ENCODE peak calls at places on chromosomes 12 and 14, in eight cellular contexts. P, O, C, J, V, I, H and F are unnamed samples. For H3K27me3, the result is how much of the 10 kb centered on the place peaks cover.

GRCh38 chr14:60266021-60266937 is 17.3 kb downstream of the PPM1A start:
- DNase-seq in P (peak), I (no peak), H (peak), C (no peak), O (no peak), V (peak), J (no peak), F (no peak)

GRCh38 chr12:4762773-4763172 is 42.6 kb downstream of the GALNT8 start:
- DNase-seq in O (no peak), C (no peak), V (no peak), J (no peak), I (no peak), H (no peak), P (no peak), F (no peak)

GRCh38 chr12:64694130-64695078 is 64.8 kb downstream of the GNS start:
- DNase-seq in H (no peak), P (no peak), O (no peak), I (peak), C (no peak), J (no peak), V (no peak), F (no peak)

GRCh38 chr12:116320839-116321238 is 43.3 kb upstream of the MED13L start:
- DNase-seq in J (no peak), O (no peak), C (no peak), H (no peak), V (no peak), I (no peak), P (no peak), F (no peak)

GRCh38 chr14:80434574-80435321 is 223.4 kb upstream of the DIO2 start:
- DNase-seq in C (no peak), H (no peak), O (no peak), V (peak), P (no peak), J (no peak), I (no peak), F (no peak)

GRCh38 chr12:25427328-25428249 is 125.5 kb downstream of the LMNTD1 start:
- DNase-seq in O (no peak), I (no peak), P (no peak), J (no peak), C (no peak), V (peak), H (no peak), F (no peak)

GRCh38 chr14:50800032-50800431 is 30.9 kb downstream of the NIN start:
- DNase-seq in J (no peak), I (no peak), V (no peak), P (no peak), O (no peak), C (no peak), H (no peak), F (no peak)

GRCh38 chr12:122834921-122835692 is at the start of gene HIP1R:
- DNase-seq in J (no peak), V (peak), I (peak), P (peak), H (peak), O (no peak), C (no peak), F (no peak)

GRCh38 chr14:97401714-97402113 is 604.5 kb downstream of the VRK1 start:
- DNase-seq in C (no peak), I (no peak), H (no peak), O (no peak), J (no peak), P (no peak), V (no peak), F (no peak)

GRCh38 chr12:8780389-8780788 is 42.0 kb upstream of the A2ML1 start:
- DNase-seq in J (no peak), I (no peak), O (no peak), C (no peak), H (peak), P (no peak), V (peak), F (no peak)

GRCh38 chr12:72236071-72236705 is 36.0 kb upstream of the TRHDE start:
- DNase-seq in I (no peak), O (no peak), C (no peak), P (no peak), J (no peak), V (no peak), H (no peak), F (no peak)

GRCh38 chr14:104111301-104112112 is 26.0 kb downstream of the ASPG start:
- DNase-seq in C (no peak), I (peak), O (no peak), V (no peak), H (no peak), J (peak), P (no peak), F (no peak)

GRCh38 chr12:82359115-82359478 is 768 bp downstream of the METTL25 start:
- DNase-seq in V (peak), J (no peak), P (no peak), O (no peak), H (no peak), C (no peak), I (no peak), F (no peak)

GRCh38 chr14:51295666-51296263 is 55.7 kb downstream of the TMX1 start:
- DNase-seq in H (no peak), C (no peak), O (no peak), P (no peak), V (no peak), I (no peak), J (no peak), F (no peak)

GRCh38 chr12:79023784-79024183 is 159.2 kb downstream of the SYT1 start:
- DNase-seq in H (no peak), V (no peak), J (no peak), I (no peak), C (no peak), P (no peak), O (no peak), F (no peak)

DNA sequence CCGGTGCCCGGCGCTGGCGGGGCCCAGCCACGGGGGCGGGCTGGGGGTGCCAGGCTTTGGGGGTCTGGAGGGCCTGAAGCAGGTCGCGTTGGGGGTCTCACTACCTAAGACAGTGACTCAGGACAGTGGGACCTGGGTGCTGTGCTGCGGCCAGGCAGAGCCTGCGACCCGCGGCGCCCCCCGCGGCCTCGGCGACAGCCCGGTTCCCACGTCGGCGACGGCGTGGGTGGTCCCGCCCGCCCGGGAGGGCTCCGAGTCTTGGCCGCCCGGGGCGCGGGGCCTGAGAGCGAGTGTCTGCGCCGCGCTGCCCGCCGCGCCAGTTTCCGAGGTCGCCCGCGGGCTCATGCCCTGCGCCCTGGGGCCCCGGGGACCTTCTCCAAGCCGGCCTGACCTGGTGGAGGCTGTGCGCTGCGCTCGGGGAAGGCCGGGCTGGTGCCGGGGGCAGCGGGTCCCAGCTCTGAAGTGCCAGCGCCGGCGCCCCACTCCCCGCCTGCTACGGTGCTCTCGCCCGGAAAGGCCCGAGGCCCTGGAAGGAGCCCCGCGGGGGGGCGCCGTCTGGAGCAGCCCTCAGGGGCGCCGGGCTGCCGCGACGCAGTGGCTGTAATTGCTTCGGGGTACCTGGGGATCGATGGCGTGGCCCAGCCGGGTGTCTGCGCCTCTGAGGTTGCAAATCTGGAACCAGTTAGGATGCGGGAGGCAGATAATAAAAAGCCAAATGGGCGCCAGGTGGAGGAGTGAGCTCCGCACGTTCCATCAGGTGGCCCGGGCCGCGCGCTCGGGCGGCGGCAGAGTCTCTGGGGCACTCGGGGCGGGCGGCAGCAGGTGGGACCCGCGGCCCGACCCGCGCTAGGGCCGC is 102.5 kb upstream of the DIO3 start:
- DNase-seq in H (no peak), P (no peak), O (no peak), C (no peak), J (no peak), V (peak), I (peak), F (no peak)
- H3K27me3 ChIP-seq in H (under half), P (under half), O (under half), C (under half), J (half or more), V (under half), I (half or more), F (under half)

DNA sequence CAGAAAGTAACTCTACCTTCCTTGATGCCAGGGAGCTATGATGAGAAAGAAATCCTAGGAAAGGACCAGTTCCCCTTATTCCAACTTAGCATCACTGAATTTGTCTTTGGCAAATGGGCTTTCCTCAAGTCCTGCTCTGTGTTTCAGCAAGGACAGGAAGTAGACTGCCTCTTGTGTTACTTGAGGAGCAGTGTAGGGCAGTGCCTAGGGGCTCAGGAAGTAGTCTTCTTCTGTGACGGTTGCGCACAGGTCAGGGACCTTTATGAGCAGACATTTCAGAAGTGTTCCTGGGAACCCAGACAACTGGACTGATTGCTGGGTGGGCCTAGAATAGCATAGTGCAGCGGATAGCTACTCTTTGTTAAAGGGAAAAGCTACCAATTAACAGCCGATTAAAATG is 2.7 kb downstream of the LGALS3 start:
- DNase-seq in I (no peak), H (no peak), P (peak), V (no peak), O (no peak), J (no peak), C (no peak), F (no peak)
- H3K4me3 ChIP-seq in I (peak), H (peak), P (no peak), V (no peak), O (peak), J (no peak), C (no peak), F (no peak)

DNA sequence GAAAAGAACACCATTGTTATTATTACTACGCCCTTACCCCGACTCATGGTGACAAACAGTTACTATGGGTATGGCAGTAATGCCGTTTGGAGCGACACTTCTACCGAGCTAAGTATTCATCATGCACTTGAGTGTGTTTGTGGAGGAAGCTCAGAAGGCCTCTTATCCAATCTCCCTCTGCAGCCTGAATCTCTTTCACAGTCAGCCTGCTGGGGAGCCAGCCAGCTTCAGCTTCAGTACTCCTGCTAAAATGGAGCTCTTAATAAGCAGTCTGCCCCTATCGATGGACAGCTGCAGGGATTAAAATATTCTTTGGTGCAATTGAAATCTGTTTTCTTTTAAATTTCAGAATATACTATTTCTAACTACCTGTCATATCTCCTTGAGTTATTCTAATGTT is 24.7 kb upstream of the ATP5MC2 start:
- DNase-seq in P (no peak), I (no peak), H (no peak), O (no peak), J (no peak), C (no peak), V (no peak), F (no peak)
- H3K27me3 ChIP-seq in P (under half), I (half or more), H (under half), O (under half), J (under half), C (under half), V (under half), F (half or more)

GRCh38 chr14:54366726-54367707 is 29.8 kb upstream of the CDKN3 start:
- DNase-seq in V (peak), H (peak), J (peak), I (no peak), P (peak), C (no peak), O (peak), F (peak)

GRCh38 chr14:54362089-54362504 is 34.7 kb upstream of the CDKN3 start:
- DNase-seq in P (no peak), C (no peak), J (no peak), V (peak), O (no peak), H (no peak), I (no peak), F (no peak)

GRCh38 chr14:54364555-54365415 is 32.0 kb upstream of the CDKN3 start:
- DNase-seq in J (peak), V (no peak), O (peak), C (no peak), I (peak), P (no peak), H (no peak), F (no peak)

GRCh38 chr14:54360667-54361066 is 36.1 kb upstream of the CDKN3 start:
- DNase-seq in P (no peak), O (no peak), H (no peak), C (no peak), V (no peak), I (no peak), J (no peak), F (no peak)

GRCh38 chr14:54362759-54363437 is 33.9 kb upstream of the CDKN3 start:
- DNase-seq in P (no peak), V (peak), I (no peak), O (no peak), C (no peak), J (no peak), H (no peak), F (no peak)
- H3K4me3 ChIP-seq in P (no peak), V (no peak), I (no peak), O (no peak), C (no peak), J (no peak), H (no peak), F (no peak)